ENCODE peak calls at places on chromosomes 16 and 17, in four cellular contexts. One of them, this sample, is unnamed.

GRCh38 chr17:81867123-81867951 is 3.8 kb downstream of the ARHGDIA start:
- DNase-seq in HCT116: no peak
- DNase-seq in HepG2: peak
- DNase-seq in H1: peak
- DNase-seq in this sample: peak

GRCh38 chr17:81831563-81831956 is 1.5 kb downstream of the MCRIP1 start:
- DNase-seq in HCT116: no peak
- DNase-seq in HepG2: no peak
- DNase-seq in H1: no peak
- DNase-seq in this sample: no peak

GRCh38 chr17:48429156-48429555 is 858 bp downstream of the SKAP1 start:
- DNase-seq in HCT116: no peak
- DNase-seq in HepG2: no peak
- DNase-seq in H1: no peak
- DNase-seq in this sample: no peak

GRCh38 chr16:10242916-10243315 is 60.7 kb upstream of the GRIN2A start:
- DNase-seq in HCT116: no peak
- DNase-seq in HepG2: no peak
- DNase-seq in H1: no peak
- DNase-seq in this sample: no peak

GRCh38 chr17:75643033-75644017 is 10.1 kb downstream of the SMIM5 start:
- DNase-seq in HCT116: no peak
- DNase-seq in HepG2: no peak
- DNase-seq in H1: peak
- DNase-seq in this sample: no peak

GRCh38 chr17:47850692-47851573 is at the start of gene SP6:
- DNase-seq in HCT116: peak
- DNase-seq in HepG2: peak
- DNase-seq in H1: peak
- DNase-seq in this sample: peak

GRCh38 chr17:80892900-80893603 is 98.6 kb upstream of the CHMP6 start:
- DNase-seq in HCT116: peak
- DNase-seq in HepG2: no peak
- DNase-seq in H1: no peak
- DNase-seq in this sample: peak

GRCh38 chr17:32496348-32497078 is 9.7 kb downstream of the CDK5R1 start:
- DNase-seq in HCT116: no peak
- DNase-seq in HepG2: no peak
- DNase-seq in H1: no peak
- DNase-seq in this sample: no peak

GRCh38 chr17:43427362-43428043 is 28.7 kb downstream of the ARL4D start:
- DNase-seq in HCT116: no peak
- DNase-seq in HepG2: no peak
- DNase-seq in H1: no peak
- DNase-seq in this sample: no peak

GRCh38 chr17:27977751-27978688 is 64.5 kb upstream of the NLK start:
- DNase-seq in HCT116: no peak
- DNase-seq in HepG2: no peak
- DNase-seq in H1: no peak
- DNase-seq in this sample: no peak

GRCh38 chr16:65781363-65781762 is 585.1 kb upstream of the CDH5 start:
- DNase-seq in HCT116: no peak
- DNase-seq in HepG2: no peak
- DNase-seq in H1: no peak
- DNase-seq in this sample: no peak

GRCh38 chr17:36463916-36464764 is 22.3 kb upstream of the ZNHIT3 start:
- DNase-seq in HCT116: peak
- DNase-seq in HepG2: peak
- DNase-seq in H1: peak
- DNase-seq in this sample: peak

GRCh38 chr16:69119536-69119935 is 12.9 kb downstream of the CHTF8 start:
- DNase-seq in HCT116: no peak
- DNase-seq in HepG2: no peak
- DNase-seq in H1: no peak
- DNase-seq in this sample: no peak

GRCh38 chr17:75633484-75634375 is 496 bp downstream of the SMIM5 start:
- DNase-seq in HCT116: peak
- DNase-seq in HepG2: peak
- DNase-seq in H1: peak
- DNase-seq in this sample: peak

GRCh38 chr17:40363480-40363838 is 1.1 kb downstream of the GJD3 start:
- DNase-seq in HCT116: no peak
- DNase-seq in HepG2: no peak
- DNase-seq in H1: peak
- DNase-seq in this sample: no peak

DNA sequence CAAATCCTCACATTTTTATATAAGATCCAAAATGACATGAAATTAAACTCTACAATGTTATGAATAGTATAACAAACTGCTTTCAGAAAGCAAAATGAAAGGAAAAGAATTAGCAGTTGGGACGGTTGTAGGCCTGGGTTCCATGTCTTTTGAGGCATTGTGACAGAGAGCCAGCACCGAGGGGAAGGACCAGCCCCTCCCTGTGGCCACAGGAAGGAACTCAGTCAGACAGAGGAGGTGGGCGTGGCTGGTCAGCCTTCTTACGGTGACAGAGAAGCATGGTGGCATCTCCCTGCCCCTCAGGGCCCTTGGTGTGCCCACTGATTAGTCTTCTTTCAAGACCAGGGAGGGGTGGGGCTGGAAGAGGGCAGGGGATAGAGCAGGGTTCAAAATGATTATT is 5.7 kb downstream of the ZNF319 start:
- DNase-seq in HCT116: peak
- DNase-seq in HepG2: peak
- DNase-seq in H1: no peak
- DNase-seq in this sample: peak
- TF ChIP-seq RAD21 in HCT116: peak
- TF ChIP-seq RAD21 in HepG2: no peak
- TF ChIP-seq RAD21 in H1: peak
- TF ChIP-seq RAD21 in this sample: peak

GRCh38 chr17:63491976-63492575 is 15.2 kb downstream of the ACE start:
- DNase-seq in HCT116: no peak
- DNase-seq in HepG2: no peak
- DNase-seq in H1: no peak
- DNase-seq in this sample: no peak
- H3K4me3 ChIP-seq in HCT116: no peak
- H3K4me3 ChIP-seq in HepG2: no peak
- H3K4me3 ChIP-seq in H1: no peak
- H3K4me3 ChIP-seq in this sample: no peak

DNA sequence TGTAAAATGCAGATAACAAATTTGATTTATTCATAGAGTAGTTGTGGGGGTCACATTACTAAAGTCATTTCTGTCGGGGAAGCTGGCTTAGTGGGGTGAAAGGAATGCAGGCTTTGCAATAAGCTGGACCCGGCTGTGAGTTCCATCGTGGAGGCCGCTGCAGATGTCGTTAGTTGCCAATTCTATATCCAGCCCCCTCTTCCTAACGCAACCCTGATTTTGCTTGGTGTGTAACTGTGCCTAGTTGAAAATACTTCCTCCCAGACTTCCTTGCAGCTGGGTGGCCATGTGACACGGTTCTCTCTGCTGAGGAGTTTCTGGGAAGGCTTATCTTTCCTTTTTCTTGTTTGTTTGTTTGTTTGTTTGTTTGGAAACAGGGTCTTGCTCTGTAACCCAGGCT is 4.5 kb downstream of the MFSD6L start:
- DNase-seq in HCT116: no peak
- DNase-seq in HepG2: no peak
- DNase-seq in H1: no peak
- DNase-seq in this sample: no peak
- TF ChIP-seq CEBPB in HCT116: no peak
- TF ChIP-seq CEBPB in HepG2: no peak
- TF ChIP-seq CEBPB in H1: no peak
- TF ChIP-seq CEBPB in this sample: no peak

DNA sequence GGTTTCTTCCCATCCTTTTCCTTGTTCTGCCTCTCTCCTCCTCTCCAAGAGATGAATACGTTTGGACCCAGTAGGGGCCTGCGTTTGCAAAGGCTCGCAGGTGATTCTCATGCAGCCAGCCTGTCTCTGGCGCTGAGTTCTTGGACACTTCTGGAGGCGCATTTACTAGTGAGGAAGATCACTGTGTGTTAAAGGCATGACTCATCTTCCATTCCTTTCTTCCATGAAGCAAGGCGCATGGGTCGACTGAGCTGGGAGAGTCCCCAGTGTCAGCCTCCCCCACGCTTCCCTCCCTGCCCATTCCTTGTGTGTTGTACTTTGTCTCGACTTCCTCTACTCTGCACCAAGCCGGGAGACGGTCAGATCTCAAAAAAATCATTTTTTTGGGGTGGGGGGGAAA is 159.9 kb upstream of the EEF2KMT start:
- DNase-seq in HCT116: no peak
- DNase-seq in HepG2: no peak
- DNase-seq in H1: no peak
- DNase-seq in this sample: no peak
- TF ChIP-seq RAD21 in HCT116: no peak
- TF ChIP-seq RAD21 in HepG2: no peak
- TF ChIP-seq RAD21 in H1: no peak
- TF ChIP-seq RAD21 in this sample: no peak

DNA sequence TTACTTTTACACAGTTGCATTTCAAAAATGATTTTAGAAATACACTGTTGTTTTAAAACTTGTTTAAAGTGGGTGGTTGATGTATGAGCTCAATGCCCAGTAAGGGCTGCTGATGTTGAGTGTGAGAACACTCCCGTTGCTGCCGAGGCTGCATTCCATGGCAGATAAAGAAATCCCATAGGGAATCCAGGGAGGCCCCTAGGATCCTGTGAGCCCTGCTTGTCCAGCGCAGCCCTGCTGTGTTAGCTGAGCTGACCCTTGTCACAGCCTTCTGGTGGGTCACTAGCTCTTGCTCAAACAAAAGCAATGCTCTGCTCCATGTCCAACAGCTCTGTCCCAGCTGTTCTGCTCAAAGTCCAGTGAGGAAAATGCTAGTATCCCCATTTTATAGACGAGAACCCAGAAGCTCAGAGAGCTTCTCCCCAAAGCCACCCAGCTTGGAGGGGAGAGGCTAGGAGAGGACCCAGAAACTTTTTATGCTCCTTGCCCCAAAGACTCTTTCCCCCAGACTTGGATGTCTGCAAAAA is 18.6 kb upstream of the COL1A1 start:
- DNase-seq in HCT116: no peak
- DNase-seq in HepG2: peak
- DNase-seq in H1: no peak
- DNase-seq in this sample: no peak
- H3K4me3 ChIP-seq in HCT116: no peak
- H3K4me3 ChIP-seq in HepG2: peak
- H3K4me3 ChIP-seq in H1: no peak
- H3K4me3 ChIP-seq in this sample: no peak

This sample was measured in A549.